ENCODE peak calls at places on chromosomes 1 and 21, in four cellular contexts. One of them, this sample, is unnamed.
A peak's percentile ranks its signal among the peaks of the same experiment; 100 is the strongest.

GRCh38 chr1:8155528-8156186 is 129.5 kb upstream of the ERRFI1 start:
- DNase-seq in neural crest cell: no peak
- DNase-seq in kidney glomerular epithelial cell: peak; percentile 48
- DNase-seq in ecto neural progenitor cell: peak; percentile 64
- DNase-seq in this sample: peak; percentile 52

GRCh38 chr1:25657786-25658760 is 41.5 kb downstream of the MAN1C1 start:
- DNase-seq in neural crest cell: no peak
- DNase-seq in kidney glomerular epithelial cell: no peak
- DNase-seq in ecto neural progenitor cell: peak; percentile 33
- DNase-seq in this sample: peak; percentile 14

GRCh38 chr1:165116732-165117131 is 239.8 kb downstream of the LMX1A start:
- DNase-seq in neural crest cell: no peak
- DNase-seq in kidney glomerular epithelial cell: peak; percentile 75
- DNase-seq in ecto neural progenitor cell: no peak
- DNase-seq in this sample: no peak

GRCh38 chr1:60222492-60223369 is 149.2 kb upstream of the C1orf87 start:
- DNase-seq in neural crest cell: no peak
- DNase-seq in kidney glomerular epithelial cell: peak; percentile 45
- DNase-seq in ecto neural progenitor cell: no peak
- DNase-seq in this sample: no peak

GRCh38 chr1:8015036-8015808 is 10.9 kb downstream of the ERRFI1 start:
- DNase-seq in neural crest cell: peak; percentile 55
- DNase-seq in kidney glomerular epithelial cell: peak; percentile 73
- DNase-seq in ecto neural progenitor cell: no peak
- DNase-seq in this sample: no peak

GRCh38 chr1:11045428-11046269 is 1.4 kb downstream of the MASP2 start:
- DNase-seq in neural crest cell: peak; percentile 32
- DNase-seq in kidney glomerular epithelial cell: no peak
- DNase-seq in ecto neural progenitor cell: peak; percentile 69
- DNase-seq in this sample: peak; percentile 93

GRCh38 chr1:21319447-21320407 is 29.5 kb upstream of the ECE1 start:
- DNase-seq in neural crest cell: no peak
- DNase-seq in kidney glomerular epithelial cell: no peak
- DNase-seq in ecto neural progenitor cell: no peak
- DNase-seq in this sample: no peak

GRCh38 chr1:62241357-62242131 is 46.9 kb downstream of the L1TD1 start:
- DNase-seq in neural crest cell: no peak
- DNase-seq in kidney glomerular epithelial cell: no peak
- DNase-seq in ecto neural progenitor cell: no peak
- DNase-seq in this sample: no peak

GRCh38 chr1:222926566-222926965 is 111.7 kb downstream of the DISP1 start:
- DNase-seq in neural crest cell: no peak
- DNase-seq in kidney glomerular epithelial cell: no peak
- DNase-seq in ecto neural progenitor cell: no peak
- DNase-seq in this sample: no peak

GRCh38 chr1:162230096-162230495 is 146.6 kb downstream of the SPATA46 start:
- DNase-seq in neural crest cell: no peak
- DNase-seq in kidney glomerular epithelial cell: no peak
- DNase-seq in ecto neural progenitor cell: no peak
- DNase-seq in this sample: peak; percentile 85

GRCh38 chr1:223210786-223211115 is 67.7 kb upstream of the TLR5 start:
- DNase-seq in neural crest cell: no peak
- DNase-seq in kidney glomerular epithelial cell: no peak
- DNase-seq in ecto neural progenitor cell: no peak
- DNase-seq in this sample: no peak

GRCh38 chr1:10841059-10841458 is 44.6 kb upstream of the CASZ1 start:
- DNase-seq in neural crest cell: no peak
- DNase-seq in kidney glomerular epithelial cell: no peak
- DNase-seq in ecto neural progenitor cell: no peak
- DNase-seq in this sample: no peak

GRCh38 chr1:184118051-184118450 is 66.5 kb downstream of the TSEN15 start:
- DNase-seq in neural crest cell: no peak
- DNase-seq in kidney glomerular epithelial cell: peak; percentile 47
- DNase-seq in ecto neural progenitor cell: no peak
- DNase-seq in this sample: no peak

GRCh38 chr1:232594018-232594502 is 35.9 kb downstream of the SIPA1L2 start:
- DNase-seq in neural crest cell: no peak
- DNase-seq in kidney glomerular epithelial cell: peak; percentile 46
- DNase-seq in ecto neural progenitor cell: no peak
- DNase-seq in this sample: no peak

GRCh38 chr21:38303300-38303699 is 46.5 kb downstream of the KCNJ15 start:
- DNase-seq in neural crest cell: no peak
- DNase-seq in kidney glomerular epithelial cell: peak; percentile 89
- DNase-seq in ecto neural progenitor cell: no peak
- DNase-seq in this sample: no peak

GRCh38 chr1:32876341-32877210 is 5.9 kb upstream of the FNDC5 start:
- DNase-seq in neural crest cell: peak; percentile 49
- DNase-seq in kidney glomerular epithelial cell: no peak
- DNase-seq in ecto neural progenitor cell: peak; percentile 74
- DNase-seq in this sample: peak; percentile 74

GRCh38 chr1:188599313-188599712 is 1770.6 kb downstream of the PLA2G4A start:
- DNase-seq in neural crest cell: no peak
- DNase-seq in kidney glomerular epithelial cell: no peak
- DNase-seq in ecto neural progenitor cell: no peak
- DNase-seq in this sample: peak; percentile 29

GRCh38 chr1:211677659-211678058 is 2.2 kb upstream of the NEK2 start:
- DNase-seq in neural crest cell: no peak
- DNase-seq in kidney glomerular epithelial cell: no peak
- DNase-seq in ecto neural progenitor cell: no peak
- DNase-seq in this sample: no peak

GRCh38 chr1:234500269-234500668 is 21.3 kb upstream of the TARBP1 start:
- DNase-seq in neural crest cell: no peak
- DNase-seq in kidney glomerular epithelial cell: no peak
- DNase-seq in ecto neural progenitor cell: no peak
- DNase-seq in this sample: no peak

GRCh38 chr1:226870323-226871046 is at the start of gene PSEN2:
- DNase-seq in neural crest cell: peak; percentile 41
- DNase-seq in kidney glomerular epithelial cell: peak; percentile 63
- DNase-seq in ecto neural progenitor cell: peak; percentile 81
- DNase-seq in this sample: peak; percentile 60

GRCh38 chr1:36856126-36856525 is 178.2 kb downstream of the GRIK3 start:
- DNase-seq in neural crest cell: no peak
- DNase-seq in kidney glomerular epithelial cell: no peak
- DNase-seq in ecto neural progenitor cell: no peak
- DNase-seq in this sample: peak; percentile 39

GRCh38 chr21:45376459-45377324 is 28.3 kb upstream of the COL18A1 start:
- DNase-seq in neural crest cell: no peak
- DNase-seq in kidney glomerular epithelial cell: no peak
- DNase-seq in ecto neural progenitor cell: no peak
- DNase-seq in this sample: no peak

GRCh38 chr1:38045431-38046332 is 911 bp downstream of the POU3F1 start:
- DNase-seq in neural crest cell: no peak
- DNase-seq in kidney glomerular epithelial cell: peak; percentile 1
- DNase-seq in ecto neural progenitor cell: peak; percentile 74
- DNase-seq in this sample: peak; percentile 66

GRCh38 chr1:55214903-55215193 is 316 bp downstream of the USP24 start:
- DNase-seq in neural crest cell: peak; percentile 44
- DNase-seq in kidney glomerular epithelial cell: no peak
- DNase-seq in ecto neural progenitor cell: peak; percentile 78
- DNase-seq in this sample: peak; percentile 58

GRCh38 chr1:115771094-115771846 is 2.8 kb upstream of the CASQ2 start:
- DNase-seq in neural crest cell: no peak
- DNase-seq in kidney glomerular epithelial cell: no peak
- DNase-seq in ecto neural progenitor cell: no peak
- DNase-seq in this sample: peak; percentile 78

GRCh38 chr1:15354580-15354965 is 55.1 kb upstream of the EFHD2 start:
- DNase-seq in neural crest cell: no peak
- DNase-seq in kidney glomerular epithelial cell: no peak
- DNase-seq in ecto neural progenitor cell: no peak
- DNase-seq in this sample: no peak

GRCh38 chr1:174134000-174134659 is 25.2 kb upstream of the RABGAP1L start:
- DNase-seq in neural crest cell: no peak
- DNase-seq in kidney glomerular epithelial cell: no peak
- DNase-seq in ecto neural progenitor cell: no peak
- DNase-seq in this sample: no peak

GRCh38 chr1:89855413-89856123 is 34.7 kb downstream of the LRRC8D start:
- DNase-seq in neural crest cell: no peak
- DNase-seq in kidney glomerular epithelial cell: no peak
- DNase-seq in ecto neural progenitor cell: no peak
- DNase-seq in this sample: no peak

GRCh38 chr1:22681564-22682276 is 28.7 kb downstream of the C1QB start:
- DNase-seq in neural crest cell: no peak
- DNase-seq in kidney glomerular epithelial cell: no peak
- DNase-seq in ecto neural progenitor cell: no peak
- DNase-seq in this sample: no peak

GRCh38 chr1:7625401-7625800 is 145.7 kb upstream of the VAMP3 start:
- DNase-seq in neural crest cell: no peak
- DNase-seq in kidney glomerular epithelial cell: no peak
- DNase-seq in ecto neural progenitor cell: no peak
- DNase-seq in this sample: no peak

GRCh38 chr1:217275617-217276398 is 355.1 kb downstream of the GPATCH2 start:
- DNase-seq in neural crest cell: no peak
- DNase-seq in kidney glomerular epithelial cell: peak; percentile 10
- DNase-seq in ecto neural progenitor cell: no peak
- DNase-seq in this sample: no peak

GRCh38 chr1:85361106-85361505 is 84.7 kb upstream of the BCL10 start:
- DNase-seq in neural crest cell: no peak
- DNase-seq in kidney glomerular epithelial cell: peak; percentile 84
- DNase-seq in ecto neural progenitor cell: no peak
- DNase-seq in this sample: no peak

GRCh38 chr1:29870621-29871020 is 634.3 kb downstream of the PTPRU start:
- DNase-seq in neural crest cell: no peak
- DNase-seq in kidney glomerular epithelial cell: no peak
- DNase-seq in ecto neural progenitor cell: no peak
- DNase-seq in this sample: no peak

GRCh38 chr1:154666051-154666793 is 58.2 kb upstream of the ADAR start:
- DNase-seq in neural crest cell: no peak
- DNase-seq in kidney glomerular epithelial cell: no peak
- DNase-seq in ecto neural progenitor cell: no peak
- DNase-seq in this sample: no peak

GRCh38 chr1:9086796-9087195 is 17.4 kb upstream of the SLC2A5 start:
- DNase-seq in neural crest cell: no peak
- DNase-seq in kidney glomerular epithelial cell: no peak
- DNase-seq in ecto neural progenitor cell: no peak
- DNase-seq in this sample: no peak

GRCh38 chr1:226001852-226002666 is 2.9 kb upstream of the SDE2 start:
- DNase-seq in neural crest cell: no peak
- DNase-seq in kidney glomerular epithelial cell: no peak
- DNase-seq in ecto neural progenitor cell: peak; percentile 48
- DNase-seq in this sample: no peak

GRCh38 chr1:183567584-183567983 is 22.7 kb downstream of the NCF2 start:
- DNase-seq in neural crest cell: no peak
- DNase-seq in kidney glomerular epithelial cell: peak; percentile 43
- DNase-seq in ecto neural progenitor cell: no peak
- DNase-seq in this sample: no peak

GRCh38 chr1:52658795-52659194 is 25.8 kb downstream of the SHISAL2A start:
- DNase-seq in neural crest cell: no peak
- DNase-seq in kidney glomerular epithelial cell: no peak
- DNase-seq in ecto neural progenitor cell: no peak
- DNase-seq in this sample: no peak